ENCODE peak calls at places on chromosomes 5 and 9, in seven cellular contexts. R, S, D, F, U, J and I are unnamed samples. For H3K27me3, the result is how much of the 10 kb centered on the place peaks cover.

GRCh38 chr5:10760033-10760975 is 730 bp downstream of the DAP start:
- DNase-seq in U (peak), D (no peak), J (peak), R (no peak), F (no peak), S (peak), I (no peak)

GRCh38 chr9:6733831-6734230 is 23.9 kb upstream of the KDM4C start:
- DNase-seq in R (no peak), D (peak), U (no peak), S (no peak), F (no peak), J (no peak), I (no peak)

GRCh38 chr9:124675261-124676158 is 95.6 kb downstream of the NR6A1 start:
- DNase-seq in U (no peak), D (no peak), F (no peak), J (no peak), R (no peak), S (no peak), I (no peak)

GRCh38 chr5:152514827-152515397 is 109.8 kb upstream of the NMUR2 start:
- DNase-seq in R (no peak), F (no peak), J (no peak), S (peak), D (no peak), U (no peak), I (no peak)

GRCh38 chr5:139903805-139904565 is 108.4 kb downstream of the PSD2 start:
- DNase-seq in D (peak), S (no peak), R (peak), F (no peak), U (no peak), J (no peak), I (no peak)

GRCh38 chr9:136482046-136482792 is 621 bp downstream of the SEC16A start:
- DNase-seq in F (peak), S (peak), J (no peak), D (no peak), U (no peak), R (no peak), I (peak)

GRCh38 chr5:178187014-178187413 is at the start of gene GMCL2:
- DNase-seq in F (no peak), J (no peak), U (no peak), D (peak), S (no peak), R (no peak), I (no peak)

GRCh38 chr5:27708579-27708978 is 670.2 kb upstream of the CDH9 start:
- DNase-seq in F (no peak), D (no peak), R (no peak), U (no peak), S (peak), J (no peak), I (no peak)

GRCh38 chr5:38979535-38979934 is 94.7 kb downstream of the RICTOR start:
- DNase-seq in R (no peak), J (no peak), D (no peak), U (no peak), F (no peak), S (no peak), I (no peak)

GRCh38 chr5:169901896-169902295 is 78.4 kb downstream of the INSYN2B start:
- DNase-seq in R (no peak), J (no peak), D (no peak), S (no peak), F (no peak), U (no peak), I (no peak)

GRCh38 chr5:40410231-40410861 is 269.4 kb upstream of the PTGER4 start:
- DNase-seq in J (no peak), U (no peak), S (peak), R (no peak), D (no peak), F (peak), I (peak)

GRCh38 chr9:113720495-113720894 is 155.6 kb upstream of the ZNF618 start:
- DNase-seq in S (no peak), U (no peak), F (no peak), J (no peak), R (no peak), D (no peak), I (no peak)

DNA sequence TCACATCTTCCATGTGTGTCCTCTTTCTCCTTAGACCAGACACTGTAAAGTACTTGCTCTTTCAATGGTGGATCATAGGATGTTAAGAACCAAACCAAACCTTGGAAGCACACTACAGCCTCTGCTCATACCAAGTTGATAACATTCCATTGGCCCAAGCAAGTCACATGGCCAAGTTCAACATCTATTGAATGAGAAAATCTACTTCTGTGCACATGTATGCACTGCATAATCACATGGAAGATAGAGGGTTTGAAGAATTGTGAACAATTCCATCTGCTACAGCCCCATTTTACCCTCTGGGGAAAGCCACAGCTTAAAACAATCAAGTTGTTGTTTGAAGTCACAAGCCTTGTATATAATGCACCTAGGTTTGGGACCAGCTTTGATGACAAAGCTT is 68.2 kb downstream of the MFAP3 start:
- DNase-seq in U (no peak), F (no peak), J (no peak), R (no peak), S (no peak), D (no peak), I (no peak)
- H3K27ac ChIP-seq in U (no peak), F (no peak), J (no peak), R (no peak), S (no peak), D (no peak), I (no peak)

GRCh38 chr5:52560366-52560765 is 227.3 kb upstream of the ITGA1 start:
- DNase-seq in U (no peak), S (peak), F (no peak), D (no peak), J (no peak), R (no peak), I (no peak)
- TF ChIP-seq CTCF in U (peak), S (peak), F (no peak), D (no peak), J (no peak), R (no peak), I (no peak)

GRCh38 chr9:70561111-70561510 is 146.7 kb upstream of the KLF9 start:
- DNase-seq in U (no peak), R (no peak), D (no peak), F (no peak), S (no peak), J (no peak), I (no peak)

GRCh38 chr9:70559102-70559501 is 144.6 kb upstream of the KLF9 start:
- DNase-seq in S (no peak), F (no peak), J (no peak), R (no peak), D (no peak), U (no peak), I (no peak)

GRCh38 chr9:70556736-70557135 is 142.3 kb upstream of the KLF9 start:
- DNase-seq in D (no peak), J (no peak), R (no peak), S (no peak), U (no peak), F (no peak), I (no peak)

GRCh38 chr9:70554881-70555280 is 140.4 kb upstream of the KLF9 start:
- DNase-seq in S (no peak), F (no peak), J (no peak), D (no peak), U (no peak), R (no peak), I (no peak)

GRCh38 chr9:70557665-70558419 is 143.4 kb upstream of the KLF9 start:
- DNase-seq in U (no peak), R (no peak), F (no peak), S (no peak), J (no peak), D (no peak), I (no peak)
- H3K27me3 ChIP-seq in U (under half), R (under half), F (under half), S (under half), J (under half), D (under half), I (under half)

DNA sequence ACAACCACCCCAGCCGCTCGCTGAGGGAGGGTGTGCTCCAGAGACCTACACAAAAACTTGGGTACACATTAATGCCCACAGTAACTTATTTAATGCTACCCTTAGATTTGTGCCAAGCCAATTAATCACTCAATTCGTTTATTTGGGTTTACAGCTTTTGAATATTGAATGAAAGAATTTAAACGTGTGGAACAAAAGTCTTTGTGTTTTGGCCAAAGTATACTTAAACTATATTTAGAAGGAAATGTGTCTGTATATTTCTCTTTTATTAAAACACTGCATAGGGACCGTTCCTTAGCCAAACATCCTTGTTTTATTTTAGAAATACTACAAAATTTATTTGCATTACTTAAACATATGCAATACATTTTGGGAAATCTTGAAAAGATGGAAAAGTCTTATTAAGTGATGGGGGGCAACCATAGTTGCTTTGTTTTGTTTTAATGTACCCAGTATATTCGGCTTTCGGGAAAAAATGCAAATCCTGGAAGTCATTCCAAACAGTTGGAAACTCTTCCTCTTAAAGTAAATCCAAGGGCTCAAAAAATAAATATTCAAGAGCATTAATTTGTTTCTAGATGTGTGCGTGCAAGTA is 11.8 kb downstream of the ZNF608 start:
- DNase-seq in F (no peak), S (no peak), R (no peak), J (no peak), U (no peak), D (no peak), I (no peak)
- H3K27ac ChIP-seq in F (no peak), S (no peak), R (peak), J (no peak), U (peak), D (no peak), I (no peak)

DNA sequence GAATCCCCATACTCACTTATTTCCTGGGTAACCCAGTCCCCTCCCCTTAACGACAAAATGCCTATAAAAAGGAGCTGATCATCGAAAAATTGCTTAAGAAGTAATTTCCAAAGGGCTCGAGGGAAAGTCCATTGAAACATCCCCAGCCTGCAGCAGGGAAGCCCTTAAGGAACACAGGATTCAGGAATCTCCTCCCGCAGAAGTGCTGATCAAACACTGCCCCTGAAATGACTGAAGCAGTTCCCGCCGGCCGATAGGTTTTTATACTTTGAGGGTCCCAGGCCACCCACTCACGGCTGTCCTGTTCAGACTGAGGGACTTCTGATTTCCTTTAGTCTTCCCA is 620 bp upstream of the ZNF79 start:
- DNase-seq in J (no peak), U (no peak), D (no peak), R (no peak), F (no peak), S (no peak), I (no peak)
- TF ChIP-seq CTCF in J (no peak), U (no peak), D (no peak), R (no peak), F (no peak), S (no peak), I (no peak)

DNA sequence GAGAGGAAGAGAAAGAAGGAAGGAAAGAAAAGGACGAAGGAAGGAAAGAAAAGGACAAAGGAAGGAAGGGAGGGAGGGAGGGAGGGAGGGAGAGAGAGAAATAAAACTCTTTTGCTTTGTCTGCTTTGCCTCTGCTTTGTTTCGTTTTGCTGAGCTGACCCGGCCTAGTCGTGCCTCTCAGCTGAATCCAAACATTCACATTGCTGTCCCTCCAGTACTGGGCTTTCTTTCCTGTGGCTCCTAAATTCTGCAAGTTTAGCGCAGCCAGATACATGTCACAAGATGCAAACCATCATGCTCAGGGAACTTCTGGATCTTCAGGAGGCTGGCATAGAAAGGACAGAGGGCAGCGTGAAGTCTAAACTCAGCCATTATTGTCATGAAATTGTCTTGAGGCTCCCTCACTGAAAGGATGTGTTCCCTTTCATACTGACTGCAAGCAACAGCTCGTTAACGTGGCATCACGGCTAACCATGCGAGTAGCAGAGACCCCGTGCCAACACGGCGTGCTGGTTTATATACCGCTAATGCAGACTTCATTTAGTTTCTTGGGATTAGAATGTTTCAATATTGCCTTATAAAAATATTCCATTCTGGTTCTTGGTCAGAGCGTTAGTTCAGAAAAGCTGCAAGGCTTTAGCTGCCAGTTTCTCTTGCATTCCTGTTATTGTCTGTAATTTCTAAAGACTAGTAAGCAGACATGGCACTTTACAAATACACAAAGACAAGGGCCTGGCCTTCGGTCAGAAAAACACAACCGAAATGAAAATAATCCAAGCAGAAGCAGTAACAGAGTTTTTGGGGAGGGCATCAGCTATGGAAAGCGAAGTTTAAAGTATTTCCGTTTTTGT is 94.2 kb downstream of the TMEM174 start:
- DNase-seq in D (no peak), J (no peak), R (no peak), S (no peak), U (no peak), F (no peak), I (no peak)
- H3K27me3 ChIP-seq in D (under half), J (under half), R (under half), S (under half), U (under half), F (under half), I (under half)

GRCh38 chr9:130119521-130120206 is 52.5 kb upstream of the NCS1 start:
- DNase-seq in U (no peak), R (no peak), D (no peak), F (no peak), S (no peak), J (no peak), I (no peak)
- H3K27ac ChIP-seq in U (no peak), R (peak), D (no peak), F (no peak), S (no peak), J (no peak), I (no peak)

DNA sequence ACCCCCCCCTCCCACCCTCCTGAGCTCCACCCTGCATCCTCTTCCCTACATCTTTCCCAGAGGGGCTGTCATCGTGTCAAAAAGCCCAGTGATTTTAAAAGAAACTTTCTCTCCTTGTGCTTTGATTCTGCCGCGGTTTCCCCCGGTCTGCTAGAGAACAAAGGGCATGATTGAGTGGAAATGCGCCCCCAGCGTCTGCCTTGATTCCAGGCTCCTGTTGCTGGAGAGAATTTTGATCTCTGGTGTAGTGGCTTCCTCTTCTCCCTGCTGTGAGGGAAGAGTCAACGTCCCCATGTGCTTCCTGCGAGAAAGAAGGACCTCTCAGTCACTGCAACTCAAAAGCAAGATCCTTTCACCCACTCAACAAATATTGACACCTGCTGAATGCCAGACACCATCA is 61.9 kb upstream of the RAPGEF1 start:
- DNase-seq in D (no peak), R (no peak), U (no peak), F (no peak), S (no peak), J (no peak), I (no peak)
- TF ChIP-seq CTCF in D (no peak), R (no peak), U (no peak), F (no peak), S (no peak), J (no peak), I (no peak)

DNA sequence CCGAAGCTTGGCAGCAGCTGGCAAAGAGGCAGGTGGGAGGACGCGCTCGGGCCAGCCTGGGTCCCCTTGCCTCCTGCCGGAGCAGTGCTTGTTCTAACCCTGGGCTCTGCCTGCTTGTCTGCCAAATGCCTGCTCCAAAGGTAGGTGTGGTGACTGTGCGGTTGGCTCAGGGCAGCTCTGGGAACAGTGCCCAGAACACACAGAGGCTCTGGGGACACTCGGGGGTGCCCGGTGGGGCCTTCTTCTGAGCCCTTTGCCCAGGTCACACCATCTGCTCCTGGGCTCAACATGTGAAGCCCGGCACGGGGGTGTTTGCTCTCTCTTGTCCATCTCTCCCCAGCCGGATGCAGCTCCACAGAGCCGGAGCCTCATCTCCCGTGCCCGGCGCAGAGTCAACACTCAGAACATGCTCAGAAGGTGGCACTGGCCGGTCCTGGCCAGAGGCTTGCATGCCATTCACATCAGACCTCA is 157.3 kb downstream of the OLFM1 start:
- DNase-seq in U (no peak), S (no peak), F (no peak), J (peak), D (no peak), R (no peak), I (no peak)
- H3K27me3 ChIP-seq in U (under half), S (under half), F (under half), J (under half), D (half or more), R (under half), I (under half)